ENCODE peak calls at places on chromosomes 4 and X, in ten cellular contexts. One of them, this sample, is unnamed.

GRCh38 chrX:130716822-130717405 is 186.1 kb downstream of the ENOX2 start:
- DNase-seq in endodermal cell: no peak
- DNase-seq in AG04450: no peak
- DNase-seq in SK-N-SH: no peak
- DNase-seq in H7: no peak
- DNase-seq in NCI-H774: no peak
- DNase-seq in stimulated activated CD4-positive, alpha-beta T cell treated with anti-CD3 and anti-CD28 coated beads, TNF-alpha, amount 100 ng/mL, for 1 hour: no peak
- DNase-seq in HT1080: no peak
- DNase-seq in D341Med: no peak
- DNase-seq in DMS153: peak; percentile 48
- DNase-seq in this sample: no peak

GRCh38 chr4:37370052-37370451 is 125.5 kb downstream of the NWD2 start:
- DNase-seq in endodermal cell: no peak
- DNase-seq in AG04450: no peak
- DNase-seq in SK-N-SH: no peak
- DNase-seq in H7: no peak
- DNase-seq in NCI-H774: no peak
- DNase-seq in stimulated activated CD4-positive, alpha-beta T cell treated with anti-CD3 and anti-CD28 coated beads, TNF-alpha, amount 100 ng/mL, for 1 hour: no peak
- DNase-seq in HT1080: no peak
- DNase-seq in D341Med: no peak
- DNase-seq in DMS153: no peak
- DNase-seq in this sample: no peak

GRCh38 chr4:26992657-26993361 is 132.2 kb downstream of the STIM2 start:
- DNase-seq in endodermal cell: no peak
- DNase-seq in AG04450: peak; percentile 46
- DNase-seq in SK-N-SH: no peak
- DNase-seq in H7: no peak
- DNase-seq in NCI-H774: no peak
- DNase-seq in stimulated activated CD4-positive, alpha-beta T cell treated with anti-CD3 and anti-CD28 coated beads, TNF-alpha, amount 100 ng/mL, for 1 hour: no peak
- DNase-seq in HT1080: no peak
- DNase-seq in D341Med: no peak
- DNase-seq in DMS153: no peak
- DNase-seq in this sample: no peak

GRCh38 chrX:132059973-132060540 is 37.0 kb downstream of the STK26 start:
- DNase-seq in endodermal cell: no peak
- DNase-seq in AG04450: no peak
- DNase-seq in SK-N-SH: no peak
- DNase-seq in H7: no peak
- DNase-seq in NCI-H774: no peak
- DNase-seq in stimulated activated CD4-positive, alpha-beta T cell treated with anti-CD3 and anti-CD28 coated beads, TNF-alpha, amount 100 ng/mL, for 1 hour: no peak
- DNase-seq in HT1080: peak; percentile 15
- DNase-seq in D341Med: no peak
- DNase-seq in DMS153: no peak
- DNase-seq in this sample: no peak

GRCh38 chr4:106809083-106809482 is 227.0 kb downstream of the DKK2 start:
- DNase-seq in endodermal cell: no peak
- DNase-seq in AG04450: no peak
- DNase-seq in SK-N-SH: peak; percentile 4
- DNase-seq in H7: no peak
- DNase-seq in NCI-H774: no peak
- DNase-seq in stimulated activated CD4-positive, alpha-beta T cell treated with anti-CD3 and anti-CD28 coated beads, TNF-alpha, amount 100 ng/mL, for 1 hour: no peak
- DNase-seq in HT1080: peak; percentile 42
- DNase-seq in D341Med: peak; percentile 40
- DNase-seq in DMS153: peak; percentile 1
- DNase-seq in this sample: peak; percentile 27

GRCh38 chrX:40331766-40332165 is 234.0 kb upstream of the BCOR start:
- DNase-seq in endodermal cell: no peak
- DNase-seq in AG04450: no peak
- DNase-seq in SK-N-SH: no peak
- DNase-seq in H7: no peak
- DNase-seq in NCI-H774: no peak
- DNase-seq in stimulated activated CD4-positive, alpha-beta T cell treated with anti-CD3 and anti-CD28 coated beads, TNF-alpha, amount 100 ng/mL, for 1 hour: no peak
- DNase-seq in HT1080: no peak
- DNase-seq in D341Med: no peak
- DNase-seq in DMS153: no peak
- DNase-seq in this sample: no peak

GRCh38 chr4:103422467-103423219 is 224.5 kb upstream of the CENPE start:
- DNase-seq in endodermal cell: no peak
- DNase-seq in AG04450: no peak
- DNase-seq in SK-N-SH: no peak
- DNase-seq in H7: no peak
- DNase-seq in NCI-H774: no peak
- DNase-seq in stimulated activated CD4-positive, alpha-beta T cell treated with anti-CD3 and anti-CD28 coated beads, TNF-alpha, amount 100 ng/mL, for 1 hour: no peak
- DNase-seq in HT1080: no peak
- DNase-seq in D341Med: no peak
- DNase-seq in DMS153: no peak
- DNase-seq in this sample: no peak

GRCh38 chr4:7189066-7189465 is 3.3 kb upstream of the SORCS2 start:
- DNase-seq in endodermal cell: peak; percentile 36
- DNase-seq in AG04450: no peak
- DNase-seq in SK-N-SH: no peak
- DNase-seq in H7: peak; percentile 4
- DNase-seq in NCI-H774: no peak
- DNase-seq in stimulated activated CD4-positive, alpha-beta T cell treated with anti-CD3 and anti-CD28 coated beads, TNF-alpha, amount 100 ng/mL, for 1 hour: no peak
- DNase-seq in HT1080: no peak
- DNase-seq in D341Med: no peak
- DNase-seq in DMS153: no peak
- DNase-seq in this sample: no peak

GRCh38 chr4:6362896-6363295 is 93.2 kb downstream of the WFS1 start:
- DNase-seq in endodermal cell: peak; percentile 91
- DNase-seq in AG04450: no peak
- DNase-seq in SK-N-SH: no peak
- DNase-seq in H7: peak; percentile 88
- DNase-seq in NCI-H774: no peak
- DNase-seq in stimulated activated CD4-positive, alpha-beta T cell treated with anti-CD3 and anti-CD28 coated beads, TNF-alpha, amount 100 ng/mL, for 1 hour: no peak
- DNase-seq in HT1080: no peak
- DNase-seq in D341Med: no peak
- DNase-seq in DMS153: no peak
- DNase-seq in this sample: no peak

GRCh38 chrX:123277821-123278220 is 93.7 kb downstream of the GRIA3 start:
- DNase-seq in endodermal cell: no peak
- DNase-seq in AG04450: no peak
- DNase-seq in SK-N-SH: no peak
- DNase-seq in H7: no peak
- DNase-seq in NCI-H774: no peak
- DNase-seq in stimulated activated CD4-positive, alpha-beta T cell treated with anti-CD3 and anti-CD28 coated beads, TNF-alpha, amount 100 ng/mL, for 1 hour: no peak
- DNase-seq in HT1080: no peak
- DNase-seq in D341Med: no peak
- DNase-seq in DMS153: peak; percentile 57
- DNase-seq in this sample: no peak

GRCh38 chrX:22194207-22194606 is 78.5 kb upstream of the CBLL2 start:
- DNase-seq in endodermal cell: no peak
- DNase-seq in AG04450: no peak
- DNase-seq in SK-N-SH: no peak
- DNase-seq in H7: no peak
- DNase-seq in NCI-H774: no peak
- DNase-seq in stimulated activated CD4-positive, alpha-beta T cell treated with anti-CD3 and anti-CD28 coated beads, TNF-alpha, amount 100 ng/mL, for 1 hour: no peak
- DNase-seq in HT1080: no peak
- DNase-seq in D341Med: no peak
- DNase-seq in DMS153: no peak
- DNase-seq in this sample: no peak

GRCh38 chr4:80036306-80036705 is 36.7 kb downstream of the ANTXR2 start:
- DNase-seq in endodermal cell: no peak
- DNase-seq in AG04450: no peak
- DNase-seq in SK-N-SH: no peak
- DNase-seq in H7: no peak
- DNase-seq in NCI-H774: no peak
- DNase-seq in stimulated activated CD4-positive, alpha-beta T cell treated with anti-CD3 and anti-CD28 coated beads, TNF-alpha, amount 100 ng/mL, for 1 hour: no peak
- DNase-seq in HT1080: no peak
- DNase-seq in D341Med: no peak
- DNase-seq in DMS153: no peak
- DNase-seq in this sample: no peak

GRCh38 chr4:169397762-169398161 is 127.0 kb upstream of the SH3RF1 start:
- DNase-seq in endodermal cell: no peak
- DNase-seq in AG04450: no peak
- DNase-seq in SK-N-SH: no peak
- DNase-seq in H7: no peak
- DNase-seq in NCI-H774: no peak
- DNase-seq in stimulated activated CD4-positive, alpha-beta T cell treated with anti-CD3 and anti-CD28 coated beads, TNF-alpha, amount 100 ng/mL, for 1 hour: no peak
- DNase-seq in HT1080: no peak
- DNase-seq in D341Med: no peak
- DNase-seq in DMS153: no peak
- DNase-seq in this sample: no peak

GRCh38 chr4:147733614-147734344 is 1.9 kb downstream of the ARHGAP10 start:
- DNase-seq in endodermal cell: peak; percentile 65
- DNase-seq in AG04450: no peak
- DNase-seq in SK-N-SH: peak; percentile 24
- DNase-seq in H7: peak; percentile 13
- DNase-seq in NCI-H774: no peak
- DNase-seq in stimulated activated CD4-positive, alpha-beta T cell treated with anti-CD3 and anti-CD28 coated beads, TNF-alpha, amount 100 ng/mL, for 1 hour: no peak
- DNase-seq in HT1080: no peak
- DNase-seq in D341Med: no peak
- DNase-seq in DMS153: no peak
- DNase-seq in this sample: no peak

GRCh38 chr4:99117876-99118693 is 26.0 kb downstream of the ADH4 start:
- DNase-seq in endodermal cell: no peak
- DNase-seq in AG04450: no peak
- DNase-seq in SK-N-SH: peak; percentile 23
- DNase-seq in H7: no peak
- DNase-seq in NCI-H774: no peak
- DNase-seq in stimulated activated CD4-positive, alpha-beta T cell treated with anti-CD3 and anti-CD28 coated beads, TNF-alpha, amount 100 ng/mL, for 1 hour: no peak
- DNase-seq in HT1080: peak; percentile 17
- DNase-seq in D341Med: no peak
- DNase-seq in DMS153: no peak
- DNase-seq in this sample: peak; percentile 35

GRCh38 chrX:69195197-69195596 is 29.9 kb upstream of the PJA1 start:
- DNase-seq in endodermal cell: no peak
- DNase-seq in AG04450: no peak
- DNase-seq in SK-N-SH: peak; percentile 46
- DNase-seq in H7: no peak
- DNase-seq in NCI-H774: no peak
- DNase-seq in stimulated activated CD4-positive, alpha-beta T cell treated with anti-CD3 and anti-CD28 coated beads, TNF-alpha, amount 100 ng/mL, for 1 hour: no peak
- DNase-seq in HT1080: no peak
- DNase-seq in D341Med: no peak
- DNase-seq in DMS153: no peak
- DNase-seq in this sample: no peak

GRCh38 chr4:38930199-38930598 is 62.6 kb downstream of the FAM114A1 start:
- DNase-seq in endodermal cell: no peak
- DNase-seq in AG04450: no peak
- DNase-seq in SK-N-SH: peak; percentile 27
- DNase-seq in H7: peak; percentile 19
- DNase-seq in NCI-H774: no peak
- DNase-seq in stimulated activated CD4-positive, alpha-beta T cell treated with anti-CD3 and anti-CD28 coated beads, TNF-alpha, amount 100 ng/mL, for 1 hour: no peak
- DNase-seq in HT1080: no peak
- DNase-seq in D341Med: no peak
- DNase-seq in DMS153: no peak
- DNase-seq in this sample: peak; percentile 26

GRCh38 chrX:26442340-26442739 is 226.4 kb downstream of the MAGEB5 start:
- DNase-seq in endodermal cell: no peak
- DNase-seq in AG04450: no peak
- DNase-seq in SK-N-SH: peak; percentile 0
- DNase-seq in H7: peak; percentile 2
- DNase-seq in NCI-H774: no peak
- DNase-seq in stimulated activated CD4-positive, alpha-beta T cell treated with anti-CD3 and anti-CD28 coated beads, TNF-alpha, amount 100 ng/mL, for 1 hour: no peak
- DNase-seq in HT1080: peak; percentile 7
- DNase-seq in D341Med: peak; percentile 15
- DNase-seq in DMS153: no peak
- DNase-seq in this sample: no peak

GRCh38 chrX:16671005-16671404 is 21.0 kb downstream of the S100G start:
- DNase-seq in endodermal cell: peak; percentile 66
- DNase-seq in AG04450: no peak
- DNase-seq in SK-N-SH: peak; percentile 60
- DNase-seq in H7: peak; percentile 82
- DNase-seq in NCI-H774: no peak
- DNase-seq in stimulated activated CD4-positive, alpha-beta T cell treated with anti-CD3 and anti-CD28 coated beads, TNF-alpha, amount 100 ng/mL, for 1 hour: no peak
- DNase-seq in HT1080: peak; percentile 60
- DNase-seq in D341Med: peak; percentile 38
- DNase-seq in DMS153: peak; percentile 2
- DNase-seq in this sample: peak; percentile 42

GRCh38 chr4:155208258-155209054 is at the start of gene NPY2R:
- DNase-seq in endodermal cell: peak; percentile 91
- DNase-seq in AG04450: no peak
- DNase-seq in SK-N-SH: peak; percentile 69
- DNase-seq in H7: peak; percentile 64
- DNase-seq in NCI-H774: no peak
- DNase-seq in stimulated activated CD4-positive, alpha-beta T cell treated with anti-CD3 and anti-CD28 coated beads, TNF-alpha, amount 100 ng/mL, for 1 hour: no peak
- DNase-seq in HT1080: peak; percentile 6
- DNase-seq in D341Med: peak; percentile 54
- DNase-seq in DMS153: no peak
- DNase-seq in this sample: no peak

GRCh38 chr4:97038146-97038516 is 1105.1 kb downstream of the STPG2 start:
- DNase-seq in endodermal cell: no peak
- DNase-seq in AG04450: no peak
- DNase-seq in SK-N-SH: no peak
- DNase-seq in H7: no peak
- DNase-seq in NCI-H774: no peak
- DNase-seq in stimulated activated CD4-positive, alpha-beta T cell treated with anti-CD3 and anti-CD28 coated beads, TNF-alpha, amount 100 ng/mL, for 1 hour: no peak
- DNase-seq in HT1080: no peak
- DNase-seq in D341Med: no peak
- DNase-seq in DMS153: no peak
- DNase-seq in this sample: no peak

GRCh38 chr4:53307819-53308773 is 57.8 kb downstream of the SCFD2 start:
- DNase-seq in endodermal cell: no peak
- DNase-seq in AG04450: no peak
- DNase-seq in SK-N-SH: no peak
- DNase-seq in H7: no peak
- DNase-seq in NCI-H774: no peak
- DNase-seq in stimulated activated CD4-positive, alpha-beta T cell treated with anti-CD3 and anti-CD28 coated beads, TNF-alpha, amount 100 ng/mL, for 1 hour: no peak
- DNase-seq in HT1080: no peak
- DNase-seq in D341Med: no peak
- DNase-seq in DMS153: no peak
- DNase-seq in this sample: no peak

GRCh38 chr4:114087596-114088230 is 108.3 kb upstream of the ARSJ start:
- DNase-seq in endodermal cell: no peak
- DNase-seq in AG04450: peak; percentile 55
- DNase-seq in SK-N-SH: no peak
- DNase-seq in H7: no peak
- DNase-seq in NCI-H774: no peak
- DNase-seq in stimulated activated CD4-positive, alpha-beta T cell treated with anti-CD3 and anti-CD28 coated beads, TNF-alpha, amount 100 ng/mL, for 1 hour: no peak
- DNase-seq in HT1080: peak; percentile 20
- DNase-seq in D341Med: no peak
- DNase-seq in DMS153: no peak
- DNase-seq in this sample: peak; percentile 7

GRCh38 chr4:186845137-186845842 is 121.6 kb upstream of the FAT1 start:
- DNase-seq in endodermal cell: no peak
- DNase-seq in AG04450: peak; percentile 82
- DNase-seq in SK-N-SH: no peak
- DNase-seq in H7: no peak
- DNase-seq in NCI-H774: no peak
- DNase-seq in stimulated activated CD4-positive, alpha-beta T cell treated with anti-CD3 and anti-CD28 coated beads, TNF-alpha, amount 100 ng/mL, for 1 hour: no peak
- DNase-seq in HT1080: peak; percentile 85
- DNase-seq in D341Med: no peak
- DNase-seq in DMS153: no peak
- DNase-seq in this sample: peak; percentile 92

GRCh38 chr4:21888195-21888976 is 60.2 kb downstream of the KCNIP4 start:
- DNase-seq in endodermal cell: no peak
- DNase-seq in AG04450: peak; percentile 55
- DNase-seq in SK-N-SH: no peak
- DNase-seq in H7: no peak
- DNase-seq in NCI-H774: no peak
- DNase-seq in stimulated activated CD4-positive, alpha-beta T cell treated with anti-CD3 and anti-CD28 coated beads, TNF-alpha, amount 100 ng/mL, for 1 hour: no peak
- DNase-seq in HT1080: peak; percentile 91
- DNase-seq in D341Med: no peak
- DNase-seq in DMS153: no peak
- DNase-seq in this sample: peak; percentile 57

GRCh38 chrX:118764122-118764521 is 36.7 kb downstream of the IL13RA1 start:
- DNase-seq in endodermal cell: no peak
- DNase-seq in AG04450: no peak
- DNase-seq in SK-N-SH: no peak
- DNase-seq in H7: peak; percentile 62
- DNase-seq in NCI-H774: no peak
- DNase-seq in stimulated activated CD4-positive, alpha-beta T cell treated with anti-CD3 and anti-CD28 coated beads, TNF-alpha, amount 100 ng/mL, for 1 hour: no peak
- DNase-seq in HT1080: no peak
- DNase-seq in D341Med: no peak
- DNase-seq in DMS153: no peak
- DNase-seq in this sample: no peak

GRCh38 chr4:153713840-153714239 is 29.8 kb downstream of the TLR2 start:
- DNase-seq in endodermal cell: no peak
- DNase-seq in AG04450: no peak
- DNase-seq in SK-N-SH: no peak
- DNase-seq in H7: no peak
- DNase-seq in NCI-H774: no peak
- DNase-seq in stimulated activated CD4-positive, alpha-beta T cell treated with anti-CD3 and anti-CD28 coated beads, TNF-alpha, amount 100 ng/mL, for 1 hour: no peak
- DNase-seq in HT1080: peak; percentile 7
- DNase-seq in D341Med: no peak
- DNase-seq in DMS153: no peak
- DNase-seq in this sample: no peak

GRCh38 chrX:13346646-13347045 is 26.8 kb upstream of the ATXN3L start:
- DNase-seq in endodermal cell: no peak
- DNase-seq in AG04450: no peak
- DNase-seq in SK-N-SH: no peak
- DNase-seq in H7: no peak
- DNase-seq in NCI-H774: peak; percentile 30
- DNase-seq in stimulated activated CD4-positive, alpha-beta T cell treated with anti-CD3 and anti-CD28 coated beads, TNF-alpha, amount 100 ng/mL, for 1 hour: no peak
- DNase-seq in HT1080: no peak
- DNase-seq in D341Med: no peak
- DNase-seq in DMS153: peak; percentile 81
- DNase-seq in this sample: no peak

This sample was measured in Caki2.